ENCODE peak calls at places on chromosomes 7 and 10, in eight cellular contexts. Y is GM13977; V is endothelial cell; E is GM04503; N is effector CD4-positive, alpha-beta T cell; C is Peyer's patch; D is SJSA1; G is testis. Z is an unnamed sample.

GRCh38 chr7:95365151-95365550 is 31.0 kb downstream of the PON3 start:
- DNase-seq in Y (no peak), G (no peak), D (no peak), V (no peak), E (no peak), N (no peak), C (no peak), Z (peak)

GRCh38 chr7:70486977-70487376 is 645.0 kb upstream of the GALNT17 start:
- DNase-seq in G (no peak), D (no peak), N (no peak), V (no peak), Y (no peak), E (no peak), C (no peak), Z (no peak)

GRCh38 chr10:128863823-128864405 is 603.1 kb upstream of the MGMT start:
- DNase-seq in N (no peak), E (no peak), V (no peak), C (peak), D (no peak), G (no peak), Y (no peak), Z (no peak)

GRCh38 chr10:25965584-25965983 is 31.6 kb downstream of the MYO3A start:
- DNase-seq in D (no peak), Y (no peak), G (no peak), N (no peak), E (no peak), C (no peak), V (no peak), Z (no peak)

GRCh38 chr7:158311791-158312190 is 275.8 kb downstream of the PTPRN2 start:
- DNase-seq in V (no peak), D (peak), Y (no peak), E (no peak), C (no peak), N (no peak), G (no peak), Z (no peak)

GRCh38 chr7:158612546-158612945 is 24.9 kb upstream of the PTPRN2 start:
- DNase-seq in N (no peak), Y (no peak), D (no peak), E (no peak), V (no peak), G (no peak), C (no peak), Z (no peak)

GRCh38 chr10:24661374-24661773 is 62.3 kb downstream of the ARHGAP21 start:
- DNase-seq in C (no peak), G (no peak), V (no peak), Y (no peak), D (no peak), N (no peak), E (no peak), Z (no peak)

GRCh38 chr10:86671985-86672710 is 3.8 kb downstream of the LDB3 start:
- DNase-seq in Y (no peak), E (no peak), D (no peak), N (no peak), V (no peak), C (no peak), G (peak), Z (no peak)

GRCh38 chr7:143381427-143382125 is 431 bp downstream of the ZYX start:
- DNase-seq in D (peak), C (peak), G (peak), V (no peak), E (no peak), Y (peak), N (no peak), Z (peak)

GRCh38 chr7:115491744-115492380 is 538.7 kb downstream of the TFEC start:
- DNase-seq in Y (no peak), G (no peak), N (no peak), C (no peak), V (no peak), E (no peak), D (no peak), Z (no peak)

GRCh38 chr10:75145590-75145989 is 34.1 kb downstream of the SAMD8 start:
- DNase-seq in N (no peak), V (no peak), D (no peak), C (no peak), Y (no peak), G (no peak), E (no peak), Z (no peak)

GRCh38 chr10:117532451-117533107 is 10.0 kb upstream of the EMX2 start:
- DNase-seq in G (no peak), E (no peak), V (no peak), D (no peak), Y (no peak), N (no peak), C (no peak), Z (no peak)

GRCh38 chr7:157701395-157701794 is 364.6 kb downstream of the DNAJB6 start:
- DNase-seq in D (peak), E (no peak), N (no peak), C (peak), Y (no peak), V (no peak), G (no peak), Z (no peak)

GRCh38 chr10:79487296-79488194 is 24.8 kb upstream of the EIF5AL1 start:
- DNase-seq in D (peak), G (peak), Y (peak), E (no peak), V (peak), N (no peak), C (peak), Z (peak)

GRCh38 chr10:128116851-128117615 is 9.2 kb downstream of the MKI67 start:
- DNase-seq in V (peak), E (no peak), G (no peak), Y (no peak), C (no peak), N (no peak), D (no peak), Z (no peak)

GRCh38 chr7:41098846-41099245 is 604.0 kb downstream of the INHBA start:
- DNase-seq in N (no peak), G (no peak), Y (no peak), E (no peak), V (no peak), C (no peak), D (no peak), Z (peak)

GRCh38 chr10:71821909-71822763 is 28.9 kb downstream of the PSAP start:
- DNase-seq in V (no peak), E (no peak), D (no peak), G (no peak), Y (no peak), C (no peak), N (no peak), Z (no peak)

GRCh38 chr10:27153855-27154198 is 357 bp downstream of the YME1L1 start:
- DNase-seq in E (no peak), N (no peak), C (no peak), D (no peak), V (no peak), G (peak), Y (peak), Z (peak)

GRCh38 chr7:74379938-74380337 is 73.8 kb upstream of the GTF2IRD1 start:
- DNase-seq in D (no peak), V (no peak), C (no peak), Y (no peak), G (no peak), N (no peak), E (no peak), Z (no peak)

GRCh38 chr10:97434055-97434454 is 8.1 kb downstream of the PGAM1 start:
- DNase-seq in V (no peak), C (no peak), D (no peak), Y (no peak), N (no peak), E (no peak), G (no peak), Z (no peak)

GRCh38 chr10:52539463-52539862 is 225.4 kb downstream of the DKK1 start:
- DNase-seq in N (no peak), C (no peak), E (no peak), D (peak), V (no peak), Y (no peak), G (no peak), Z (peak)

GRCh38 chr10:27745380-27745718 is 270 bp downstream of the MKX start:
- DNase-seq in G (no peak), Y (peak), E (no peak), N (no peak), D (no peak), V (no peak), C (no peak), Z (no peak)

GRCh38 chr10:87538092-87538795 is 33.6 kb downstream of the MINPP1 start:
- DNase-seq in D (no peak), E (no peak), V (no peak), N (no peak), C (no peak), G (no peak), Y (no peak), Z (no peak)

GRCh38 chr10:103890194-103890658 is 27.8 kb downstream of the STN1 start:
- DNase-seq in Y (no peak), V (no peak), D (no peak), E (no peak), N (no peak), C (peak), G (no peak), Z (peak)

GRCh38 chr10:102113261-102113955 is 6.8 kb downstream of the LDB1 start:
- DNase-seq in E (no peak), G (no peak), D (no peak), V (no peak), N (no peak), C (no peak), Y (no peak), Z (no peak)

GRCh38 chr10:133212853-133213494 is 17.0 kb upstream of the UTF1 start:
- DNase-seq in N (no peak), D (no peak), G (no peak), V (no peak), Y (no peak), E (no peak), C (no peak), Z (no peak)

GRCh38 chr7:40348126-40348728 is 213.4 kb downstream of the SUGCT start:
- DNase-seq in D (no peak), E (no peak), V (no peak), C (no peak), Y (no peak), N (no peak), G (no peak), Z (peak)

GRCh38 chr7:42831051-42831952 is 80.6 kb downstream of the C7orf25 start:
- DNase-seq in N (no peak), V (peak), E (peak), C (peak), Y (no peak), D (no peak), G (peak), Z (peak)

GRCh38 chr10:102802920-102803534 is 34.2 kb downstream of the CYP17A1 start:
- DNase-seq in N (no peak), C (peak), D (peak), G (no peak), E (peak), V (no peak), Y (peak), Z (peak)

GRCh38 chr10:23412223-23412622 is 26.7 kb upstream of the OTUD1 start:
- DNase-seq in G (no peak), V (no peak), C (no peak), D (no peak), Y (no peak), N (no peak), E (no peak), Z (peak)

GRCh38 chr7:80630611-80631010 is 7.8 kb upstream of the CD36 start:
- DNase-seq in E (no peak), N (no peak), V (no peak), G (no peak), Y (no peak), D (no peak), C (no peak), Z (no peak)

GRCh38 chr10:132867801-132868644 is 74.3 kb downstream of the CFAP46 start:
- DNase-seq in C (peak), D (no peak), G (no peak), V (no peak), E (no peak), Y (no peak), N (no peak), Z (no peak)

GRCh38 chr7:1925349-1925748 is 255.3 kb downstream of the ELFN1 start:
- DNase-seq in V (no peak), C (no peak), N (no peak), D (no peak), E (no peak), Y (no peak), G (no peak), Z (peak)

GRCh38 chr7:104371216-104371796 is 42.9 kb downstream of the LHFPL3 start:
- DNase-seq in G (no peak), V (no peak), E (no peak), Y (no peak), D (no peak), N (no peak), C (no peak), Z (no peak)

GRCh38 chr10:68606918-68607317 is 46.8 kb downstream of the TET1 start:
- DNase-seq in C (no peak), Y (no peak), N (no peak), D (no peak), G (no peak), V (no peak), E (no peak), Z (no peak)

GRCh38 chr7:113086431-113086888 is at the start of gene GPR85:
- DNase-seq in V (peak), Y (peak), N (no peak), G (peak), C (peak), D (peak), E (no peak), Z (peak)

Z was measured in Daoy.